ENCODE peak calls at places on chromosomes 4 and X, in nine cellular contexts. One of them, this sample, is unnamed.

GRCh38 chr4:56255820-56256219 is 131.5 kb downstream of the AASDH start:
- DNase-seq in astrocyte of the spinal cord: no peak
- DNase-seq in esophagus muscularis mucosa: peak
- DNase-seq in type B pancreatic cell: no peak
- DNase-seq in progenitor cell of endocrine pancreas: no peak
- DNase-seq in HFF-Myc: no peak
- DNase-seq in AG04450: no peak
- DNase-seq in BJ: no peak
- DNase-seq in pancreas: no peak
- DNase-seq in this sample: no peak

GRCh38 chr4:95516528-95517011 is 32.2 kb downstream of the UNC5C start:
- DNase-seq in astrocyte of the spinal cord: no peak
- DNase-seq in AG04450: no peak
- DNase-seq in type B pancreatic cell: no peak
- DNase-seq in pancreas: no peak
- DNase-seq in esophagus muscularis mucosa: no peak
- DNase-seq in progenitor cell of endocrine pancreas: no peak
- DNase-seq in BJ: no peak
- DNase-seq in HFF-Myc: peak
- DNase-seq in this sample: no peak

GRCh38 chr4:5809216-5809776 is 83.6 kb downstream of the CRMP1 start:
- DNase-seq in BJ: no peak
- DNase-seq in progenitor cell of endocrine pancreas: no peak
- DNase-seq in type B pancreatic cell: no peak
- DNase-seq in HFF-Myc: no peak
- DNase-seq in AG04450: no peak
- DNase-seq in pancreas: no peak
- DNase-seq in astrocyte of the spinal cord: no peak
- DNase-seq in esophagus muscularis mucosa: no peak
- DNase-seq in this sample: no peak

GRCh38 chrX:136710324-136710951 is 62.5 kb downstream of the CD40LG start:
- DNase-seq in HFF-Myc: no peak
- DNase-seq in progenitor cell of endocrine pancreas: no peak
- DNase-seq in BJ: no peak
- DNase-seq in type B pancreatic cell: no peak
- DNase-seq in pancreas: no peak
- DNase-seq in esophagus muscularis mucosa: no peak
- DNase-seq in AG04450: no peak
- DNase-seq in astrocyte of the spinal cord: peak
- DNase-seq in this sample: no peak

GRCh38 chr4:138404801-138405200 is 162.7 kb upstream of the SLC7A11 start:
- DNase-seq in BJ: no peak
- DNase-seq in astrocyte of the spinal cord: no peak
- DNase-seq in pancreas: no peak
- DNase-seq in type B pancreatic cell: no peak
- DNase-seq in AG04450: no peak
- DNase-seq in esophagus muscularis mucosa: no peak
- DNase-seq in HFF-Myc: no peak
- DNase-seq in progenitor cell of endocrine pancreas: no peak
- DNase-seq in this sample: no peak

GRCh38 chr4:103786014-103786413 is 66.2 kb upstream of the TACR3 start:
- DNase-seq in AG04450: no peak
- DNase-seq in type B pancreatic cell: no peak
- DNase-seq in progenitor cell of endocrine pancreas: no peak
- DNase-seq in BJ: no peak
- DNase-seq in pancreas: no peak
- DNase-seq in esophagus muscularis mucosa: no peak
- DNase-seq in HFF-Myc: peak
- DNase-seq in astrocyte of the spinal cord: peak
- DNase-seq in this sample: peak

GRCh38 chrX:154368630-154369452 is 5.6 kb downstream of the FLNA start:
- DNase-seq in progenitor cell of endocrine pancreas: no peak
- DNase-seq in HFF-Myc: peak
- DNase-seq in esophagus muscularis mucosa: peak
- DNase-seq in astrocyte of the spinal cord: peak
- DNase-seq in type B pancreatic cell: no peak
- DNase-seq in AG04450: peak
- DNase-seq in BJ: peak
- DNase-seq in pancreas: no peak
- DNase-seq in this sample: no peak

GRCh38 chr4:36197501-36197900 is 46.8 kb downstream of the ARAP2 start:
- DNase-seq in HFF-Myc: no peak
- DNase-seq in type B pancreatic cell: no peak
- DNase-seq in pancreas: peak
- DNase-seq in AG04450: no peak
- DNase-seq in astrocyte of the spinal cord: no peak
- DNase-seq in BJ: no peak
- DNase-seq in progenitor cell of endocrine pancreas: no peak
- DNase-seq in esophagus muscularis mucosa: no peak
- DNase-seq in this sample: no peak

GRCh38 chr4:182848685-182849084 is 68.5 kb downstream of the DCTD start:
- DNase-seq in astrocyte of the spinal cord: no peak
- DNase-seq in esophagus muscularis mucosa: no peak
- DNase-seq in AG04450: no peak
- DNase-seq in type B pancreatic cell: no peak
- DNase-seq in pancreas: no peak
- DNase-seq in progenitor cell of endocrine pancreas: no peak
- DNase-seq in BJ: no peak
- DNase-seq in HFF-Myc: no peak
- DNase-seq in this sample: no peak

GRCh38 chrX:150548684-150549083 is 19.7 kb upstream of the MTM1 start:
- DNase-seq in progenitor cell of endocrine pancreas: no peak
- DNase-seq in astrocyte of the spinal cord: peak
- DNase-seq in pancreas: no peak
- DNase-seq in type B pancreatic cell: no peak
- DNase-seq in BJ: no peak
- DNase-seq in HFF-Myc: no peak
- DNase-seq in AG04450: no peak
- DNase-seq in esophagus muscularis mucosa: no peak
- DNase-seq in this sample: no peak

GRCh38 chrX:142251665-142252064 is 46.6 kb upstream of the MAGEC2 start:
- DNase-seq in HFF-Myc: no peak
- DNase-seq in type B pancreatic cell: no peak
- DNase-seq in astrocyte of the spinal cord: peak
- DNase-seq in AG04450: no peak
- DNase-seq in BJ: no peak
- DNase-seq in progenitor cell of endocrine pancreas: no peak
- DNase-seq in pancreas: no peak
- DNase-seq in esophagus muscularis mucosa: no peak
- DNase-seq in this sample: no peak

GRCh38 chrX:101078716-101079115 is at the start of gene TMEM35A:
- DNase-seq in astrocyte of the spinal cord: peak
- DNase-seq in AG04450: peak
- DNase-seq in HFF-Myc: no peak
- DNase-seq in esophagus muscularis mucosa: no peak
- DNase-seq in type B pancreatic cell: no peak
- DNase-seq in BJ: no peak
- DNase-seq in pancreas: no peak
- DNase-seq in progenitor cell of endocrine pancreas: no peak
- DNase-seq in this sample: peak

GRCh38 chrX:119734897-119735339 is 23.5 kb upstream of the SOWAHD start:
- DNase-seq in BJ: no peak
- DNase-seq in HFF-Myc: no peak
- DNase-seq in AG04450: no peak
- DNase-seq in type B pancreatic cell: no peak
- DNase-seq in astrocyte of the spinal cord: no peak
- DNase-seq in pancreas: peak
- DNase-seq in esophagus muscularis mucosa: no peak
- DNase-seq in progenitor cell of endocrine pancreas: no peak
- DNase-seq in this sample: no peak

GRCh38 chrX:50905334-50905733 is 5.2 kb upstream of the BMP15 start:
- DNase-seq in pancreas: no peak
- DNase-seq in astrocyte of the spinal cord: no peak
- DNase-seq in esophagus muscularis mucosa: no peak
- DNase-seq in progenitor cell of endocrine pancreas: no peak
- DNase-seq in AG04450: no peak
- DNase-seq in type B pancreatic cell: no peak
- DNase-seq in HFF-Myc: no peak
- DNase-seq in BJ: no peak
- DNase-seq in this sample: no peak

GRCh38 chr4:108834787-108835384 is 72.0 kb upstream of the ETNPPL start:
- DNase-seq in BJ: no peak
- DNase-seq in astrocyte of the spinal cord: peak
- DNase-seq in AG04450: peak
- DNase-seq in type B pancreatic cell: no peak
- DNase-seq in progenitor cell of endocrine pancreas: no peak
- DNase-seq in esophagus muscularis mucosa: no peak
- DNase-seq in pancreas: no peak
- DNase-seq in HFF-Myc: peak
- DNase-seq in this sample: no peak
- TF ChIP-seq CTCF in BJ: peak
- TF ChIP-seq CTCF in astrocyte of the spinal cord: peak
- TF ChIP-seq CTCF in AG04450: peak
- TF ChIP-seq CTCF in type B pancreatic cell: peak
- TF ChIP-seq CTCF in progenitor cell of endocrine pancreas: peak
- TF ChIP-seq CTCF in esophagus muscularis mucosa: peak
- TF ChIP-seq CTCF in pancreas: peak
- TF ChIP-seq CTCF in HFF-Myc: peak
- TF ChIP-seq CTCF in this sample: peak

DNA sequence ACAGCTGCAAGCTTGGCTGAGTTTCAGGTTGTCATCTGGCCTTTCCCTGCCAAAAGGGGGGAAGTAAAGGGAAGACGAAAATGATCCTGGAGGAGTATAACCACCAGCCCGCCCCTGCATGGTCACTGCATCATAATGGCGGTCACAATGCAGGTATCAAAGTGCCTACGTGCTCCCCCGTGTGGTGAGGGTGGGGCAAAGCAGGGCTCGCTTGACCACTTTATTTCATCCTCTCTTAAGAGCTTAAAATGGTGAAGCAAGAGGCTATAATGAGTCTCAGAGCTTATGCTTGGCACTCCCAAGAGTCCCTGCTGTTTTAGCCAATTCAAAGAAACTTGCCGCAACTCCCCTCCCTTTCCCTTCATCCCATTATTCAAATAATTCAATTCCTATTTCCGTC is 105.6 kb downstream of the APOOL start:
- DNase-seq in AG04450: no peak
- DNase-seq in type B pancreatic cell: no peak
- DNase-seq in progenitor cell of endocrine pancreas: no peak
- DNase-seq in HFF-Myc: no peak
- DNase-seq in BJ: no peak
- DNase-seq in astrocyte of the spinal cord: no peak
- DNase-seq in pancreas: no peak
- DNase-seq in esophagus muscularis mucosa: no peak
- DNase-seq in this sample: peak
- TF ChIP-seq CTCF in AG04450: peak
- TF ChIP-seq CTCF in type B pancreatic cell: peak
- TF ChIP-seq CTCF in progenitor cell of endocrine pancreas: no peak
- TF ChIP-seq CTCF in HFF-Myc: peak
- TF ChIP-seq CTCF in BJ: peak
- TF ChIP-seq CTCF in astrocyte of the spinal cord: peak
- TF ChIP-seq CTCF in pancreas: peak
- TF ChIP-seq CTCF in esophagus muscularis mucosa: peak
- TF ChIP-seq CTCF in this sample: peak

GRCh38 chr4:170091069-170091696 is 1.4 kb upstream of the AADAT start:
- DNase-seq in progenitor cell of endocrine pancreas: no peak
- DNase-seq in esophagus muscularis mucosa: no peak
- DNase-seq in type B pancreatic cell: no peak
- DNase-seq in astrocyte of the spinal cord: no peak
- DNase-seq in pancreas: peak
- DNase-seq in AG04450: no peak
- DNase-seq in BJ: no peak
- DNase-seq in HFF-Myc: no peak
- DNase-seq in this sample: peak

GRCh38 chr4:170089274-170089742 is 448 bp downstream of the AADAT start:
- DNase-seq in BJ: no peak
- DNase-seq in AG04450: no peak
- DNase-seq in esophagus muscularis mucosa: no peak
- DNase-seq in astrocyte of the spinal cord: peak
- DNase-seq in HFF-Myc: no peak
- DNase-seq in progenitor cell of endocrine pancreas: no peak
- DNase-seq in type B pancreatic cell: no peak
- DNase-seq in pancreas: peak
- DNase-seq in this sample: peak

GRCh38 chr4:170090667-170091052 is 904 bp upstream of the AADAT start:
- DNase-seq in BJ: no peak
- DNase-seq in esophagus muscularis mucosa: no peak
- DNase-seq in pancreas: no peak
- DNase-seq in AG04450: no peak
- DNase-seq in HFF-Myc: no peak
- DNase-seq in astrocyte of the spinal cord: no peak
- DNase-seq in progenitor cell of endocrine pancreas: no peak
- DNase-seq in type B pancreatic cell: no peak
- DNase-seq in this sample: no peak

GRCh38 chr4:170088686-170089085 is 1.1 kb downstream of the AADAT start:
- DNase-seq in HFF-Myc: no peak
- DNase-seq in AG04450: no peak
- DNase-seq in astrocyte of the spinal cord: no peak
- DNase-seq in pancreas: no peak
- DNase-seq in type B pancreatic cell: no peak
- DNase-seq in esophagus muscularis mucosa: no peak
- DNase-seq in progenitor cell of endocrine pancreas: no peak
- DNase-seq in BJ: no peak
- DNase-seq in this sample: no peak

GRCh38 chr4:170089743-170090666 is at the start of gene AADAT:
- DNase-seq in HFF-Myc: peak
- DNase-seq in type B pancreatic cell: peak
- DNase-seq in progenitor cell of endocrine pancreas: peak
- DNase-seq in AG04450: peak
- DNase-seq in BJ: no peak
- DNase-seq in esophagus muscularis mucosa: no peak
- DNase-seq in pancreas: peak
- DNase-seq in astrocyte of the spinal cord: peak
- DNase-seq in this sample: peak
- TF ChIP-seq CTCF in HFF-Myc: peak
- TF ChIP-seq CTCF in type B pancreatic cell: peak
- TF ChIP-seq CTCF in progenitor cell of endocrine pancreas: peak
- TF ChIP-seq CTCF in AG04450: peak
- TF ChIP-seq CTCF in BJ: peak
- TF ChIP-seq CTCF in esophagus muscularis mucosa: peak
- TF ChIP-seq CTCF in pancreas: peak
- TF ChIP-seq CTCF in astrocyte of the spinal cord: peak
- TF ChIP-seq CTCF in this sample: peak

DNA sequence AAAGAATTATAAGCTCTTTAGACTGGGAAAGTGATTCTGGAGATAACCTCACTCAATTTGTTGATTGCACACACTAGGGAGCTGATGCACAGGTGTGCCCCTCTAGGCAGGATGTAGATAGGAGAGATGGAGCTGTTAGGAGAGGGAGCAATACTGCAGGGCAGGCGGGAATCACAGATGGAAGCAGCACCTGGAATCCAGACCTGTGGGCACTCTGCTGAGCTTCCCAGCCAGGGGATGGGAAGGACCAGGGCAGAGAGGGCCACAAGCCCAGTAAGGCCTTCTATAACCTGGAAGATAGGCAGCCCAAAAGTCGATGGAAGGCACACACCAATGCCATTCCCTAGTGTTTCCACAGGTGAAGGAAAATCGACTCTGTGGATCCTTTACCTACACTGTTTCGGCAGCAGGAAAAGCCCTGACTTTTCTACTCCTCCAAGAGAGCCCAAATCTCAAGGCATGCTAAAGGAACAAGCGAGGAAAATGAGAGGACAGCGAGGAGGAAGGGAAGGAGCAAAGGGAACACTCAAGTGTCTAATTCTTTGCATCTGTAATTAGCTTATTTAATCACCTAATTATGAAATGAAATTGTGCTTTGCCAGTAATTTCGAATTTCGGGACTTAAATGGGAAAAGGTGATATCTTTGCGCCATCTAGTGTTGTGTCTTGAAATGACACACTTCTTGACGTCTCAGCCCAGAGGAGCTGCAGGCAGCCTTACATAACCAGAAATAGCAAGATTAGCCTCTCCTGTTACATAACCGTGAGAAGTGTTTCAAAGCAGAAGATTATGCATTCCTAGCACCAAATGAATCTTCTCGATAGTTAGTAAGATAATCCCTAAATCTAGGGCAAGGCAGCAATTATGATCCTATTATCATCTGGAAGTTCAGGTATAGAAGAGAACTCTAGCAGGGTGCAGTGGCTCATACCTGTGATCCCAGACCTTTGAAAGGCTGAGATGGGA is 31.0 kb upstream of the TLR3 start:
- DNase-seq in BJ: peak
- DNase-seq in type B pancreatic cell: no peak
- DNase-seq in esophagus muscularis mucosa: no peak
- DNase-seq in HFF-Myc: peak
- DNase-seq in pancreas: no peak
- DNase-seq in AG04450: peak
- DNase-seq in astrocyte of the spinal cord: peak
- DNase-seq in progenitor cell of endocrine pancreas: peak
- DNase-seq in this sample: peak
- TF ChIP-seq CTCF in BJ: peak
- TF ChIP-seq CTCF in type B pancreatic cell: peak
- TF ChIP-seq CTCF in esophagus muscularis mucosa: peak
- TF ChIP-seq CTCF in HFF-Myc: peak
- TF ChIP-seq CTCF in pancreas: peak
- TF ChIP-seq CTCF in AG04450: peak
- TF ChIP-seq CTCF in astrocyte of the spinal cord: peak
- TF ChIP-seq CTCF in progenitor cell of endocrine pancreas: peak
- TF ChIP-seq CTCF in this sample: peak